ENCODE peak calls at places on chromosomes 7 and 10, in six cellular contexts. V is adrenal gland; P is OCI-M1; X is mesenchymal stem cell; Z is naive thymus-derived CD8-positive, alpha-beta T cell; B is AG04449. Q is an unnamed sample.

GRCh38 chr7:21365866-21366624 is 61.8 kb upstream of the SP4 start:
- DNase-seq in V (no peak), P (no peak), X (peak), Z (no peak), B (no peak), Q (no peak)

GRCh38 chr7:55065079-55065478 is 46.3 kb downstream of the EGFR start:
- DNase-seq in V (no peak), P (no peak), X (peak), Z (no peak), B (peak), Q (no peak)

GRCh38 chr7:134826105-134826504 is 46.7 kb downstream of the CALD1 start:
- DNase-seq in V (no peak), P (no peak), X (peak), Z (no peak), B (no peak), Q (no peak)

GRCh38 chr10:48518412-48518811 is 86.5 kb downstream of the ARHGAP22 start:
- DNase-seq in V (no peak), P (no peak), X (no peak), Z (no peak), B (no peak), Q (no peak)

GRCh38 chr10:101495324-101495925 is 92.6 kb downstream of the POLL start:
- DNase-seq in V (no peak), P (peak), X (peak), Z (no peak), B (no peak), Q (no peak)

GRCh38 chr10:34814228-34815173 is 595 bp downstream of the PARD3 start:
- DNase-seq in V (peak), P (no peak), X (peak), Z (no peak), B (no peak), Q (peak)

GRCh38 chr7:30080818-30081217 is 52.6 kb downstream of the PLEKHA8 start:
- DNase-seq in V (no peak), P (no peak), X (no peak), Z (no peak), B (no peak), Q (no peak)

GRCh38 chr10:129767751-129768150 is 196.3 kb downstream of the EBF3 start:
- DNase-seq in V (no peak), P (no peak), X (no peak), Z (no peak), B (no peak), Q (no peak)

GRCh38 chr10:60513281-60513680 is 123.6 kb upstream of the ANK3 start:
- DNase-seq in V (no peak), P (no peak), X (no peak), Z (no peak), B (no peak), Q (no peak)

GRCh38 chr7:131302876-131303707 is 24.6 kb upstream of the MKLN1 start:
- DNase-seq in V (no peak), P (no peak), X (peak), Z (no peak), B (no peak), Q (peak)

GRCh38 chr7:33669251-33669670 is 236.1 kb upstream of the BMPER start:
- DNase-seq in V (no peak), P (no peak), X (peak), Z (no peak), B (no peak), Q (no peak)

GRCh38 chr7:127897704-127898454 is 133.4 kb downstream of the LRRC4 start:
- DNase-seq in V (no peak), P (no peak), X (no peak), Z (no peak), B (no peak), Q (no peak)

GRCh38 chr7:142556745-142557144 is 192.5 kb upstream of the PRSS1 start:
- DNase-seq in V (peak), P (peak), X (peak), Z (no peak), B (peak), Q (peak)

GRCh38 chr10:97849491-97850402 is at the start of gene GOLGA7B:
- DNase-seq in V (peak), P (peak), X (peak), Z (peak), B (no peak), Q (peak)

GRCh38 chr7:309586-310228 is 19.7 kb downstream of the FOXL3 start:
- DNase-seq in V (no peak), P (no peak), X (no peak), Z (no peak), B (no peak), Q (no peak)

GRCh38 chr10:17025444-17026295 is 103.9 kb downstream of the CUBN start:
- DNase-seq in V (no peak), P (peak), X (peak), Z (peak), B (peak), Q (no peak)

GRCh38 chr10:101940916-101941315 is 97.3 kb upstream of the KCNIP2 start:
- DNase-seq in V (no peak), P (no peak), X (peak), Z (no peak), B (no peak), Q (no peak)

GRCh38 chr10:74898201-74898976 is 72.0 kb downstream of the KAT6B start:
- DNase-seq in V (no peak), P (no peak), X (no peak), Z (no peak), B (no peak), Q (no peak)

GRCh38 chr7:22333680-22334141 is 23.2 kb downstream of the RAPGEF5 start:
- DNase-seq in V (no peak), P (no peak), X (no peak), Z (no peak), B (no peak), Q (no peak)

GRCh38 chr7:122362473-122362872 is 57.9 kb upstream of the FEZF1 start:
- DNase-seq in V (no peak), P (no peak), X (no peak), Z (no peak), B (no peak), Q (no peak)

GRCh38 chr10:282294-283139 is 147.3 kb downstream of the ZMYND11 start:
- DNase-seq in V (no peak), P (peak), X (peak), Z (no peak), B (peak), Q (no peak)

GRCh38 chr10:69883256-69883655 is 81.5 kb downstream of the COL13A1 start:
- DNase-seq in V (no peak), P (no peak), X (no peak), Z (no peak), B (no peak), Q (peak)

GRCh38 chr10:23095966-23096813 is 811 bp downstream of the MSRB2 start:
- DNase-seq in V (peak), P (peak), X (peak), Z (no peak), B (peak), Q (peak)

Q was measured in thyroid gland.